ENCODE peak calls at places on chromosomes 11 and 22, in ten cellular contexts. L is type B pancreatic cell, H is choroid plexus epithelial cell, B is neural progenitor cell, U is AG09319, J is ascending aorta, K is lower leg skin, M is AG10803, R is uterus, W is GM12864. D is an unnamed sample.

GRCh38 chr22:20741634-20742581 is 32.0 kb upstream of the SERPIND1 start:
- DNase-seq in M (peak), H (peak), J (no peak), R (no peak), U (no peak), W (no peak), K (no peak), B (peak), L (no peak), D (no peak)

GRCh38 chr11:32012066-32012465 is 78.8 kb upstream of the RCN1 start:
- DNase-seq in J (no peak), H (no peak), B (no peak), M (no peak), K (no peak), L (no peak), U (no peak), W (no peak), R (no peak), D (no peak)

GRCh38 chr11:70075836-70076235 is 2.3 kb upstream of the ANO1 start:
- DNase-seq in U (no peak), J (no peak), W (no peak), R (no peak), K (peak), B (no peak), M (no peak), L (no peak), H (no peak), D (no peak)

GRCh38 chr11:70029115-70029830 is 48.8 kb upstream of the ANO1 start:
- DNase-seq in U (no peak), M (no peak), K (peak), B (no peak), W (no peak), H (no peak), J (no peak), R (no peak), L (peak), D (no peak)

GRCh38 chr11:92225563-92226308 is 1.1 kb downstream of the FAT3 start:
- DNase-seq in L (peak), R (no peak), W (no peak), B (peak), M (peak), U (no peak), H (no peak), J (no peak), K (no peak), D (peak)

GRCh38 chr11:48096588-48097525 is 116.5 kb downstream of the PTPRJ start:
- DNase-seq in K (no peak), R (no peak), W (no peak), J (no peak), L (no peak), B (no peak), U (no peak), H (peak), M (no peak), D (no peak)

GRCh38 chr11:120398184-120398583 is 62.0 kb downstream of the ARHGEF12 start:
- DNase-seq in U (no peak), H (peak), W (no peak), B (no peak), J (no peak), M (peak), L (no peak), R (no peak), K (no peak), D (no peak)

GRCh38 chr11:70156291-70157037 is 46.6 kb upstream of the FADD start:
- DNase-seq in M (no peak), L (no peak), H (no peak), K (no peak), J (no peak), U (no peak), B (no peak), R (no peak), W (no peak), D (no peak)

GRCh38 chr11:13376402-13376801 is 86.6 kb downstream of the BTBD10 start:
- DNase-seq in M (no peak), J (no peak), H (no peak), L (no peak), K (no peak), R (no peak), W (no peak), B (no peak), U (no peak), D (no peak)

GRCh38 chr11:131865860-131866259 is 495.4 kb downstream of the NTM start:
- DNase-seq in J (no peak), K (no peak), L (no peak), M (no peak), B (no peak), H (no peak), W (no peak), U (no peak), R (no peak), D (no peak)

GRCh38 chr11:120682866-120683265 is 171.3 kb downstream of the GRIK4 start:
- DNase-seq in J (no peak), B (no peak), U (no peak), K (no peak), R (no peak), L (no peak), H (no peak), W (no peak), M (peak), D (no peak)

GRCh38 chr11:44788536-44789227 is 61.9 kb downstream of the TSPAN18 start:
- DNase-seq in L (no peak), B (no peak), H (peak), R (no peak), W (no peak), M (peak), U (no peak), J (no peak), K (no peak), D (no peak)

GRCh38 chr11:16987205-16987568 is 27.0 kb downstream of the PLEKHA7 start:
- DNase-seq in H (no peak), U (no peak), K (no peak), L (no peak), J (no peak), M (no peak), R (peak), B (no peak), W (no peak), D (no peak)

GRCh38 chr22:26847046-26847445 is 189.7 kb downstream of the MIAT start:
- DNase-seq in L (peak), B (no peak), M (no peak), K (peak), U (no peak), H (no peak), R (no peak), W (no peak), J (no peak), D (no peak)

GRCh38 chr22:27718186-27719032 is 83.1 kb downstream of the MN1 start:
- DNase-seq in H (peak), U (peak), B (no peak), R (peak), M (peak), J (peak), K (peak), L (no peak), W (no peak), D (peak)

GRCh38 chr11:72641900-72642814 is 32.1 kb downstream of the PDE2A start:
- DNase-seq in K (peak), L (no peak), R (peak), W (no peak), M (peak), U (no peak), J (no peak), B (peak), H (no peak), D (peak)

GRCh38 chr11:68099474-68100405 is 21.4 kb downstream of the CHKA start:
- DNase-seq in L (no peak), U (no peak), H (peak), W (no peak), M (no peak), B (no peak), R (peak), J (no peak), K (no peak), D (no peak)

GRCh38 chr11:33801821-33802413 is 27.6 kb upstream of the FBXO3 start:
- DNase-seq in W (no peak), R (no peak), J (no peak), M (no peak), B (peak), L (no peak), H (peak), K (no peak), U (no peak), D (no peak)

GRCh38 chr11:94184362-94184761 is 55.7 kb downstream of the PANX1 start:
- DNase-seq in R (no peak), J (no peak), U (no peak), W (no peak), B (no peak), L (no peak), H (no peak), M (no peak), K (no peak), D (no peak)

GRCh38 chr11:126575849-126576248 is 220.4 kb downstream of the ST3GAL4 start:
- DNase-seq in B (no peak), L (no peak), W (no peak), J (no peak), M (no peak), H (no peak), K (no peak), R (no peak), U (no peak), D (no peak)

GRCh38 chr11:126578021-126578420 is 222.5 kb downstream of the ST3GAL4 start:
- DNase-seq in U (no peak), L (no peak), H (no peak), B (no peak), W (no peak), R (no peak), M (no peak), K (no peak), J (no peak), D (no peak)

GRCh38 chr11:126578426-126578825 is 222.9 kb downstream of the ST3GAL4 start:
- DNase-seq in U (no peak), M (no peak), J (no peak), B (no peak), H (no peak), K (no peak), L (no peak), W (no peak), R (no peak), D (no peak)

GRCh38 chr11:126570489-126570888 is 215.0 kb downstream of the ST3GAL4 start:
- DNase-seq in R (no peak), H (no peak), K (no peak), B (no peak), U (no peak), J (no peak), L (no peak), M (no peak), W (no peak), D (no peak)

GRCh38 chr11:126573325-126574076 is 218.0 kb downstream of the ST3GAL4 start:
- DNase-seq in L (no peak), B (no peak), H (peak), J (no peak), U (no peak), M (no peak), R (no peak), W (no peak), K (no peak), D (no peak)
- TF ChIP-seq CTCF in L (peak), B (peak), H (peak), J (no peak), U (peak), M (peak), R (no peak), W (no peak), K (no peak), D (no peak)

GRCh38 chr11:114612686-114613085 is 17.1 kb upstream of the NXPE4 start:
- DNase-seq in J (no peak), K (no peak), R (no peak), M (no peak), H (no peak), B (no peak), W (no peak), L (no peak), U (no peak), D (no peak)

GRCh38 chr11:114610550-114610949 is 15.0 kb upstream of the NXPE4 start:
- DNase-seq in H (no peak), W (no peak), M (no peak), K (no peak), L (no peak), U (no peak), J (no peak), R (no peak), B (no peak), D (no peak)

GRCh38 chr11:114614127-114614720 is 18.6 kb upstream of the NXPE4 start:
- DNase-seq in U (no peak), L (no peak), W (no peak), H (no peak), J (no peak), B (no peak), K (no peak), R (no peak), M (no peak), D (no peak)

GRCh38 chr11:114609429-114609828 is 13.8 kb upstream of the NXPE4 start:
- DNase-seq in H (no peak), W (no peak), J (no peak), R (no peak), U (no peak), L (no peak), M (no peak), B (no peak), K (no peak), D (no peak)

DNA sequence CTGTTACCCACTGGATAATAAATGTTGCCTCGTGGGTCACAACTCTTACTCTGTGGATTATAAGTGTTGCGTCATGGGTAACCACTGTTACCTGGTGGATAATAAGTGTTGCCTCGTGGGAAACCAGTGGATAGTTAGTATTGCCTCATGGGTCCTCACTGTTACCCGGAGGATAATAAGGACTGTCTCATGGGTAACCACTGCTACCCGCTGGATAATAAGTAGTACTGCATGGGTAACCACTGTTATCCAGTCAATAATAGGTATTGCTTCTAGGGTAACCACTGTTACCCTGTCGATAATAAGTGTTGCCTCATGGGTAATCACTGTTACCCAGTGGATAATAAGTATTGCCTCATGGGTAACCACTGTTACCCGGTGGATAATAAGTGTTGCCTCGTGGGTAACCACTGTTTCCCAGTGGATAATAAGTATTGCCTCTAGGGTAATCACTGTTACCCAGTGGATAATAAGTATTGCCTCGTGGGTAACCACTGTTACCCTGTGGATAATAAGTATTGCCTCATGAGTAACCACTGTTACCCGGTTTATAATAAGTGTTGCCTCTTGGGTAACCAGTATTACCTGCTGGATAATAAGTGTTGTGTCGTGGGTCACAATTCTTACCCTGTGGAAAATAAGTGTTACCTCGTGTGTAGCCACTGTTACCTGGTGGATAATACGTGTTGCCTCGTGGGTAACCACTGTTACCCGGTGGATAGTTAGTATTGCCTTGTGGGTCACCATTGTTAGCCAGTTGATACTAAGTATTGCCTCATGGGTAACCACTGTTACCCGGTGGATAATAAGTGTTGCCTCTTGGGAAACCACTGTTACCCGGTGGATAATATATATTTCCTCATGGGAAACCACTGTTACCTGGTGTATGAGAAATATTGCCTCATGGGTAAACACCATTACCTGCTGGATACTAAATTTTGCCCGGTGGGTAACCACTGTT is 15.7 kb upstream of the NXPE4 start:
- DNase-seq in L (no peak), B (no peak), H (peak), K (no peak), W (no peak), R (no peak), U (no peak), J (no peak), M (peak), D (no peak)
- TF ChIP-seq CTCF in L (no peak), B (no peak), H (peak), K (no peak), W (no peak), R (no peak), U (no peak), J (no peak), M (peak), D (no peak)

DNA sequence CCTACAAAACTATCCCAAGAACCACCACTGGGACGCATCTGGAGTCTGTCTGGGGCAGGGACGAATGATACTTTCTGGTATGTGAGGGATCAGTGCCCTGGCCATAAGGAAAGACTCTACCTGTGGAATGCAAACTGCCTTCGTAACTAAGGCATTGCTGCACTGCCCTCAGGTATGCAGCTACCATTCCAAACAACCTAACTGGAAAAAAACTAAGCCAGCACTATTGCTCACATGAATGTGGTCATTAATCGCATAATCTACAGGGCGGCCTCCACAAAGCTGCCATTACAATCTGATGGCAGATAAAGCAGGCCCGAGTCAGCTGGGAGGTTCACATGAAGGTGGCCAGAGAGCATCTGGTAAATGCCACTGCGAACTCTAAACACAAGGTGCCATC is 3.9 kb downstream of the PACSIN2 start:
- DNase-seq in U (no peak), M (no peak), K (no peak), W (no peak), J (no peak), H (no peak), R (no peak), L (no peak), B (no peak), D (no peak)
- TF ChIP-seq CTCF in U (no peak), M (peak), K (no peak), W (no peak), J (no peak), H (peak), R (no peak), L (peak), B (no peak), D (no peak)

GRCh38 chr11:116665523-116665922 is 107.3 kb downstream of the BUD13 start:
- DNase-seq in L (no peak), H (no peak), B (no peak), J (no peak), W (no peak), R (no peak), U (no peak), M (no peak), K (no peak), D (no peak)
- TF ChIP-seq CTCF in L (no peak), H (no peak), B (no peak), J (no peak), W (no peak), R (no peak), U (no peak), M (no peak), K (no peak), D (no peak)

GRCh38 chr11:59281177-59281576 is 68.5 kb upstream of the MPEG1 start:
- DNase-seq in U (no peak), L (no peak), K (no peak), B (no peak), W (no peak), R (no peak), H (no peak), J (no peak), M (no peak), D (no peak)

GRCh38 chr11:59283311-59283710 is 70.6 kb upstream of the MPEG1 start:
- DNase-seq in R (no peak), K (no peak), U (no peak), J (no peak), B (no peak), W (no peak), M (no peak), H (no peak), L (no peak), D (no peak)

GRCh38 chr11:59285716-59286260 is 72.9 kb upstream of the OR5AN1 start:
- DNase-seq in M (no peak), B (no peak), H (peak), R (no peak), L (no peak), K (no peak), J (no peak), U (no peak), W (no peak), D (no peak)

GRCh38 chr11:59283825-59284772 is 71.4 kb upstream of the MPEG1 start:
- DNase-seq in M (peak), H (peak), W (peak), B (peak), L (no peak), U (peak), K (no peak), R (peak), J (no peak), D (no peak)

DNA sequence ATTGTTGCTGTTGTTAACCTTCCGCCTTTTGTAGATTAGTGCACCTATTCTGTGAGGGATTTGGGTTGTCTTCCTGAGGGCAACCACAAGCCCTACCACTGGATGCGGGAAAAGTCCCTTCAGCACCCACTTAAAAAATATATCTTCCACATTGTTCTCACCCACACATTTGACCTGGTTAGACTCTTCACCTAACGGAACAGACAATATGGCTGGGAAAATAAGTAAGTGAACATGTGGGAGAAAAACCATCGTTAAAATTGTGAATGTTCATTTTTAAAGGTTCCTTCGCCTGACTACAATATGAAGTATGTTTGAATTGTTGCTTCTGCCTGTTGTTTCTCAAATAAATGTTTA is 72.0 kb upstream of the MPEG1 start:
- DNase-seq in W (no peak), L (no peak), U (no peak), J (no peak), K (no peak), M (no peak), H (no peak), B (no peak), R (no peak), D (no peak)
- TF ChIP-seq CTCF in W (no peak), L (peak), U (no peak), J (no peak), K (no peak), M (no peak), H (no peak), B (no peak), R (no peak), D (no peak)

GRCh38 chr11:100624346-100624745 is 62.7 kb upstream of the ARHGAP42 start:
- DNase-seq in K (no peak), H (peak), R (no peak), L (no peak), J (no peak), W (no peak), B (no peak), M (no peak), U (no peak), D (no peak)
- TF ChIP-seq CTCF in K (no peak), H (no peak), R (no peak), L (no peak), J (no peak), W (no peak), B (no peak), M (no peak), U (no peak), D (no peak)

DNA sequence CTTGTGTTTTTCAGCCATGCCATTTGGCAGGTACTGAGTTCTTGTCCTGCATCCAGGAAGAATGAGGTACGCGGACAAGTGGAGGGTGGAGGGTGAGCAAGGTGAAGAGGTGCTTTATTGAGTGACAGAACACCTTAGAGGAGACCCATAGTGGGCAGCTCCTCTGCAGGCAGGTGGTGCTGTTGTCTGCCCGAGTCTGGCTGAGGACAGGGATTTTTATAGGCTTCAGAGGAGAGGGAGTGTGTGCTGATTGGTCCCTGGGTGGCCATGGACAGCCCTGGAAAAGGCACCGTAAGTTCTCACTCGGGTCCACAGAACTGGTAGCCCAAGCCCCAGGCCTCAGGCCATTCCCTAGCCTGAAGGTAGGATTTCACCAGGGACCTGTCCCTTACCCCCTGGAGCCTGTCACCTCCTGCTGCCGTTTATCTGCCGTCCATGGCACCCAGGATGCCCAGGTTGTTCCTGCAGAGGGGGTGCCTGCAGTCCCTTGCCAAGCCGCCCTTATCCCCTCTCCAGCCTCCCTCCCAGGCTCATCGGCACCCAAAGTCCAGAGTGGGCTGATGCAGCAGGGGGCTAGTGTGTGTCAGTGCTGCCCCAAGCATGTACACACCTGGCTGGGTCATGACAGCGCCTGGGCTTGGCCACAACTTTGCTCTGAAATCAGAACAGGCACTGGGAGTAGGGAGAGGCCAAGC is 213.6 kb downstream of the LRRC4C start:
- DNase-seq in J (peak), L (no peak), H (no peak), K (peak), M (no peak), U (no peak), R (no peak), W (no peak), B (peak), D (no peak)
- TF ChIP-seq CTCF in J (no peak), L (no peak), H (no peak), K (no peak), M (no peak), U (no peak), R (no peak), W (peak), B (peak), D (no peak)

GRCh38 chr11:113895367-113896155 is 9.0 kb upstream of the HTR3B start:
- DNase-seq in B (peak), M (no peak), W (no peak), L (no peak), J (no peak), U (no peak), H (peak), R (no peak), K (peak), D (no peak)
- TF ChIP-seq CTCF in B (no peak), M (no peak), W (no peak), L (no peak), J (no peak), U (no peak), H (peak), R (no peak), K (no peak), D (no peak)

D was measured in psoas muscle.